ENCODE peak calls at places on chromosomes 13 and 19, in seven cellular contexts. K is stimulated activated CD8-positive, alpha-beta memory T cell treated with anti-CD3 and anti-CD28 coated beads, Interleukin-7, amount 100 ng/mL, for 48 hours; W is ecto neural progenitor cell; P is psoas muscle; O is stimulated activated CD4-positive, alpha-beta T cell treated with anti-CD3 and anti-CD28 coated beads, Interleukin-2, amount 100 ng/mL, for 48 hours; Z is Caco-2; D is stimulated activated naive CD8-positive, alpha-beta T cell treated with anti-CD3 and anti-CD28 coated beads, Interleukin-15, amount 100 ng/mL, for 72 hours. Q is an unnamed sample.

GRCh38 chr19:20359933-20360720 is 193.1 kb downstream of the ZNF486 start:
- DNase-seq in Z (no peak), O (peak), D (no peak), K (no peak), W (no peak), P (no peak), Q (peak)

GRCh38 chr13:96661612-96662011 is 332.7 kb downstream of the OXGR1 start:
- DNase-seq in P (no peak), K (no peak), O (no peak), D (no peak), Z (no peak), W (no peak), Q (no peak)

GRCh38 chr13:43071824-43072223 is 48.4 kb downstream of the DNAJC15 start:
- DNase-seq in W (no peak), P (no peak), O (no peak), Z (no peak), K (no peak), D (no peak), Q (no peak)

GRCh38 chr19:29378126-29378525 is 147.7 kb upstream of the VSTM2B start:
- DNase-seq in D (no peak), K (no peak), Z (no peak), P (no peak), O (no peak), W (peak), Q (peak)

GRCh38 chr19:1752009-1752756 is 1.1 kb upstream of the ONECUT3 start:
- DNase-seq in P (no peak), O (no peak), D (no peak), K (no peak), W (peak), Z (no peak), Q (no peak)

GRCh38 chr13:68369739-68370138 is 1139.6 kb upstream of the PCDH9 start:
- DNase-seq in Z (no peak), D (no peak), K (no peak), P (no peak), W (no peak), O (no peak), Q (no peak)

GRCh38 chr13:30113983-30114491 is 193.3 kb downstream of the KATNAL1 start:
- DNase-seq in O (no peak), D (no peak), W (peak), Z (peak), K (no peak), P (no peak), Q (peak)

GRCh38 chr13:24243311-24243710 is 66.1 kb upstream of the C1QTNF9 start:
- DNase-seq in D (no peak), K (no peak), W (no peak), P (no peak), O (no peak), Z (no peak), Q (no peak)

GRCh38 chr13:24207841-24208240 is 47.3 kb downstream of the SPATA13 start:
- DNase-seq in O (no peak), Z (no peak), K (no peak), P (no peak), D (no peak), W (no peak), Q (no peak)

GRCh38 chr13:73695325-73695724 is 438.9 kb downstream of the KLF12 start:
- DNase-seq in O (no peak), W (no peak), Z (no peak), K (no peak), P (no peak), D (no peak), Q (no peak)

GRCh38 chr13:95352486-95352885 is 51.2 kb upstream of the ABCC4 start:
- DNase-seq in W (no peak), O (no peak), Z (no peak), D (no peak), P (no peak), K (no peak), Q (no peak)

GRCh38 chr19:33293255-33294057 is 8.9 kb downstream of the CEBPA start:
- DNase-seq in O (no peak), P (peak), D (no peak), Z (peak), W (no peak), K (no peak), Q (no peak)

GRCh38 chr13:45269204-45269603 is 68.4 kb upstream of the KCTD4 start:
- DNase-seq in O (no peak), D (no peak), K (no peak), Z (no peak), P (no peak), W (no peak), Q (no peak)

GRCh38 chr19:35673121-35673804 is 6.9 kb downstream of the UPK1A start:
- DNase-seq in K (peak), O (peak), Z (peak), D (peak), P (no peak), W (peak), Q (peak)

GRCh38 chr19:39599116-39599515 is 3.2 kb upstream of the LGALS13 start:
- DNase-seq in Z (peak), K (no peak), D (no peak), W (peak), P (no peak), O (peak), Q (peak)

GRCh38 chr19:12484371-12485322 is at the start of gene ZNF709:
- DNase-seq in K (peak), P (peak), D (peak), O (peak), Z (peak), W (peak), Q (peak)

GRCh38 chr13:59437902-59438301 is 725.8 kb downstream of the DIAPH3 start:
- DNase-seq in P (no peak), O (no peak), K (no peak), Z (no peak), W (no peak), D (no peak), Q (no peak)

GRCh38 chr13:34037636-34038325 is 219.8 kb downstream of the RFC3 start:
- DNase-seq in W (no peak), O (no peak), D (no peak), Z (no peak), K (no peak), P (no peak), Q (peak)

GRCh38 chr13:88483202-88483601 is 812.0 kb downstream of the SLITRK5 start:
- DNase-seq in K (no peak), P (no peak), W (no peak), O (no peak), Z (no peak), D (no peak), Q (no peak)

GRCh38 chr13:76884167-76884566 is 2.0 kb downstream of the KCTD12 start:
- DNase-seq in O (peak), Z (peak), K (no peak), D (peak), W (peak), P (peak), Q (peak)

GRCh38 chr19:3336680-3337523 is 29.5 kb upstream of the NFIC start:
- DNase-seq in Z (no peak), P (peak), O (no peak), K (no peak), D (no peak), W (no peak), Q (no peak)

Q was measured in endodermal cell.